ENCODE peak calls at places on chromosomes 2 and 18, in four cellular contexts. Z, J, C and B are unnamed samples. For H3K9me3, the result is how much of the 10 kb centered on the place peaks cover.

GRCh38 chr2:124250433-124250832 is 225.3 kb downstream of the CNTNAP5 start:
- DNase-seq in Z (no peak), J (no peak), C (no peak), B (no peak)

GRCh38 chr18:79456105-79456980 is 60.6 kb downstream of the NFATC1 start:
- DNase-seq in Z (no peak), J (no peak), C (no peak), B (no peak)

GRCh38 chr2:17754773-17755425 is 961 bp downstream of the GEN1 start:
- DNase-seq in Z (no peak), J (no peak), C (no peak), B (no peak)

GRCh38 chr2:63977904-63978303 is 41.3 kb downstream of the VPS54 start:
- DNase-seq in Z (no peak), J (no peak), C (no peak), B (no peak)

GRCh38 chr2:58606799-58607198 is 365.7 kb upstream of the FANCL start:
- DNase-seq in Z (no peak), J (peak), C (no peak), B (no peak)

GRCh38 chr18:58603365-58604067 is 25.4 kb downstream of the ALPK2 start:
- DNase-seq in Z (peak), J (peak), C (no peak), B (no peak)

GRCh38 chr2:104872866-104873688 is 19.2 kb downstream of the POU3F3 start:
- DNase-seq in Z (peak), J (peak), C (peak), B (peak)

GRCh38 chr2:54803783-54804758 is 80.6 kb downstream of the EML6 start:
- DNase-seq in Z (peak), J (no peak), C (no peak), B (no peak)

DNA sequence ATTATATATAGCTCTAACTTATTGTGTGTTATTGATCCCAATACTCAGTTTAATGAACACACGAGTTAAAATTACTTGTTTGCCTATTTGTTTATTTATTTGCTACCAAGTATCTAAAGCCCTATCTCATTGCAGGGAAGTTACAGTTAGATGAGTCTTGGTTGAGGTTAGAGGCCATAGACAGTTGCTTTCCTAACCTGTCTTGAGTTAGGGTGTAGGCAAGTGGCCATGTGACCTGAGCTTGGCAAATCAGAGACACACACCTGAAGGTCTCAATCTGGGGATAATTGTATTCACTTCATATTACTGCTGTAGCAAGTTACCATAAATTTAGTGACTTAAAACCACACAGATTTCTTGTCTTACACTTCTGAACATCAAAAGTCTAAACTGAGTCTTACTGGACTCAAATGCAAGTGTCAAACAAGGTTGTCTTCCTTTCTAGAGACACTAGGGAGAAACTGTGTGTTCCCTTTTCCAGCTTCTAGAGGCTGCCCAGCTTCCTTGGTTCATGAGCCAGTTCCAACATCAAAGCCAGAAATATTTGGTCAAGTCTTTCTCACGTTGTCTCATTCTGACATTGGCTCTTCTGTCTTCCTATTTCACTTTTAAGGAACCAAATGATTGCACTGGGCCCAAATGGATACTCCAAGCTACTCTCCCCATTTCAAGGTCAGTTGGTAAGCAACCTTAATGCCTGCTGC is 39.7 kb downstream of the COL3A1 start:
- DNase-seq in Z (peak), J (peak), C (no peak), B (no peak)
- H3K27ac ChIP-seq in Z (no peak), J (peak), C (peak), B (no peak)

GRCh38 chr18:4871197-4871596 is 325.9 kb downstream of the AKAIN1 start:
- DNase-seq in Z (no peak), J (no peak), C (no peak), B (no peak)

GRCh38 chr18:4870177-4870773 is 326.8 kb downstream of the AKAIN1 start:
- DNase-seq in Z (no peak), J (no peak), C (no peak), B (no peak)

DNA sequence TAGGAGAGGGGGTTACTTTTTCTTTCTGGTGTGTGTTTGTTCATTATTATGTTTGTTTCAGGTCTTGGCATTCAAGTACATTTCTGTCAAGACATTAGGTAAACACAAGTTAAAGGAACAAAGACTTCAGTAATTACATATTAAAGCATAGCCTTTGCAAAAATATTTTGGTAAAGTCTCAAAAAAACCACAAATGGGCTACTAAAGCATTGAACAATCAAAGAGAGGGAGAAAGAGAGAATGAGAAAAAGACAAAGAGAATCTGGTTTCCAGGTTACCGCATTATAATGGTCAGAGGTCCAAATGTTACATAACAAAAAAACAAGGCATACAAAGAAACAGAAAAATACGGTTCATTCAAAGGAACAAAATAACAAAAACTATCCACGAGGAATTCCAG is 328.0 kb downstream of the AKAIN1 start:
- DNase-seq in Z (no peak), J (no peak), C (no peak), B (no peak)
- H3K9me3 ChIP-seq in Z (under half), J (under half), C (under half), B (under half)

GRCh38 chr2:188892632-188893031 is 81.5 kb upstream of the COL3A1 start:
- DNase-seq in Z (peak), J (peak), C (no peak), B (no peak)

GRCh38 chr2:188894979-188895378 is 79.2 kb upstream of the COL3A1 start:
- DNase-seq in Z (no peak), J (no peak), C (no peak), B (no peak)

GRCh38 chr2:188890755-188891154 is 83.4 kb upstream of the COL3A1 start:
- DNase-seq in Z (no peak), J (no peak), C (no peak), B (no peak)

GRCh38 chr2:188897096-188897495 is 77.1 kb upstream of the COL3A1 start:
- DNase-seq in Z (peak), J (peak), C (peak), B (no peak)

DNA sequence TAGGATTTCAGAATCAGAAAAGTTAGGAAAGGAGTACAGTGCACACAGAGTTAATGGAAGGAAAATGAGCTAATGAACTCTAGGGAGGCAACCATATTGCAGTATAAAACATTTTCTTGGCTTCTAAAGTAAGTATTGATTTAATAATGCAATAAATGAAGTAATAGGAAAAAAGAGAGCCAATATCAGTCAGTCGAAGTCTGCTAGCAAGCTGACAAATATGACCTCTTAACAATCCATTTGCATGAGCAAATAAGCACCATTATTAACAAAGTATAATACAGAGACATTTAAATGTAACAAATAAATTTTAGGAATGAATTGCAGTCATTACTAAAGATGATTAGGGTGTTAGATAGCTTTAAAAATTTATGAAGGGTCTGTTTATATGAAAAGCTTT is 80.1 kb upstream of the COL3A1 start:
- DNase-seq in Z (no peak), J (no peak), C (no peak), B (no peak)
- TF ChIP-seq CTCF in Z (no peak), J (no peak), C (no peak), B (no peak)

GRCh38 chr2:69081001-69081400 is 68.0 kb downstream of the ANTXR1 start:
- DNase-seq in Z (no peak), J (no peak), C (no peak), B (no peak)
- H3K27ac ChIP-seq in Z (no peak), J (no peak), C (no peak), B (peak)

GRCh38 chr2:95232232-95232631 is 24.9 kb downstream of the ZNF892 start:
- DNase-seq in Z (no peak), J (no peak), C (no peak), B (no peak)

GRCh38 chr2:95234286-95234785 is 27.0 kb downstream of the ZNF892 start:
- DNase-seq in Z (no peak), J (no peak), C (no peak), B (no peak)

GRCh38 chr2:95231723-95232122 is 24.4 kb downstream of the ZNF892 start:
- DNase-seq in Z (peak), J (peak), C (no peak), B (peak)

GRCh38 chr2:95238131-95238530 is 30.8 kb downstream of the ZNF892 start:
- DNase-seq in Z (no peak), J (no peak), C (no peak), B (no peak)

GRCh38 chr2:95234806-95235205 is 27.5 kb downstream of the ZNF892 start:
- DNase-seq in Z (peak), J (no peak), C (no peak), B (no peak)
- H3K9me3 ChIP-seq in Z (under half), J (under half), C (under half), B (under half)